ENCODE peak calls at places on chromosomes 3 and 15, in six cellular contexts. One of them, this sample, is unnamed.

GRCh38 chr3:56919797-56920195 is 118.0 kb upstream of the ARHGEF3 start:
- DNase-seq in SK-N-SH: no peak
- DNase-seq in Karpas-422: no peak
- DNase-seq in MM.1S: no peak
- DNase-seq in HCT116: no peak
- DNase-seq in PC-3: no peak
- DNase-seq in this sample: no peak

GRCh38 chr15:84890670-84891147 is 6.2 kb downstream of the SLC28A1 start:
- DNase-seq in MM.1S: no peak
- DNase-seq in SK-N-SH: no peak
- DNase-seq in HCT116: no peak
- DNase-seq in Karpas-422: no peak
- DNase-seq in PC-3: no peak
- DNase-seq in this sample: no peak

GRCh38 chr3:154552338-154552737 is 122.3 kb upstream of the GPR149 start:
- DNase-seq in PC-3: peak; percentile 9
- DNase-seq in SK-N-SH: no peak
- DNase-seq in Karpas-422: peak; percentile 76
- DNase-seq in HCT116: peak; percentile 18
- DNase-seq in MM.1S: no peak
- DNase-seq in this sample: no peak

GRCh38 chr15:66187271-66187670 is 66.3 kb downstream of the MEGF11 start:
- DNase-seq in Karpas-422: no peak
- DNase-seq in PC-3: no peak
- DNase-seq in HCT116: no peak
- DNase-seq in SK-N-SH: no peak
- DNase-seq in MM.1S: no peak
- DNase-seq in this sample: no peak

GRCh38 chr3:141399979-141400971 is 32.0 kb downstream of the ZBTB38 start:
- DNase-seq in PC-3: no peak
- DNase-seq in HCT116: no peak
- DNase-seq in MM.1S: peak; percentile 67
- DNase-seq in SK-N-SH: no peak
- DNase-seq in Karpas-422: no peak
- DNase-seq in this sample: peak; percentile 57

GRCh38 chr3:193655827-193656433 is 62.9 kb downstream of the OPA1 start:
- DNase-seq in PC-3: no peak
- DNase-seq in Karpas-422: no peak
- DNase-seq in HCT116: no peak
- DNase-seq in SK-N-SH: no peak
- DNase-seq in MM.1S: no peak
- DNase-seq in this sample: no peak

GRCh38 chr15:61092387-61093157 is 136.5 kb downstream of the RORA start:
- DNase-seq in PC-3: no peak
- DNase-seq in Karpas-422: no peak
- DNase-seq in SK-N-SH: no peak
- DNase-seq in MM.1S: no peak
- DNase-seq in HCT116: no peak
- DNase-seq in this sample: no peak

GRCh38 chr15:58247803-58248503 is 109.8 kb downstream of the AQP9 start:
- DNase-seq in HCT116: no peak
- DNase-seq in Karpas-422: no peak
- DNase-seq in MM.1S: no peak
- DNase-seq in SK-N-SH: no peak
- DNase-seq in PC-3: no peak
- DNase-seq in this sample: no peak

GRCh38 chr15:99087405-99087943 is 17.4 kb upstream of the SYNM start:
- DNase-seq in MM.1S: no peak
- DNase-seq in SK-N-SH: no peak
- DNase-seq in PC-3: no peak
- DNase-seq in Karpas-422: no peak
- DNase-seq in HCT116: no peak
- DNase-seq in this sample: no peak

GRCh38 chr3:151171145-151171544 is 31.9 kb downstream of the GPR171 start:
- DNase-seq in Karpas-422: no peak
- DNase-seq in HCT116: no peak
- DNase-seq in MM.1S: peak; percentile 52
- DNase-seq in PC-3: no peak
- DNase-seq in SK-N-SH: no peak
- DNase-seq in this sample: no peak

GRCh38 chr3:143658869-143659268 is 189.4 kb downstream of the SLC9A9 start:
- DNase-seq in MM.1S: no peak
- DNase-seq in HCT116: no peak
- DNase-seq in SK-N-SH: no peak
- DNase-seq in PC-3: no peak
- DNase-seq in Karpas-422: no peak
- DNase-seq in this sample: peak; percentile 86

GRCh38 chr3:183554377-183554776 is 1.1 kb downstream of the KLHL6 start:
- DNase-seq in HCT116: no peak
- DNase-seq in PC-3: no peak
- DNase-seq in MM.1S: peak; percentile 83
- DNase-seq in Karpas-422: peak; percentile 73
- DNase-seq in SK-N-SH: no peak
- DNase-seq in this sample: no peak

GRCh38 chr15:76140069-76140454 is 80.3 kb downstream of the TMEM266 start:
- DNase-seq in HCT116: no peak
- DNase-seq in MM.1S: no peak
- DNase-seq in Karpas-422: no peak
- DNase-seq in SK-N-SH: no peak
- DNase-seq in PC-3: no peak
- DNase-seq in this sample: no peak

GRCh38 chr15:80418892-80419537 is 14.8 kb downstream of the ARNT2 start:
- DNase-seq in MM.1S: peak; percentile 48
- DNase-seq in Karpas-422: peak; percentile 75
- DNase-seq in PC-3: peak; percentile 61
- DNase-seq in SK-N-SH: peak; percentile 45
- DNase-seq in HCT116: peak; percentile 34
- DNase-seq in this sample: peak; percentile 83

GRCh38 chr3:61560452-61561373 is 658 bp upstream of the PTPRG start:
- DNase-seq in Karpas-422: no peak
- DNase-seq in PC-3: no peak
- DNase-seq in SK-N-SH: peak; percentile 68
- DNase-seq in MM.1S: peak; percentile 86
- DNase-seq in HCT116: peak; percentile 45
- DNase-seq in this sample: peak; percentile 90

GRCh38 chr15:51536965-51537574 is 85.5 kb downstream of the DMXL2 start:
- DNase-seq in MM.1S: peak; percentile 18
- DNase-seq in SK-N-SH: peak; percentile 9
- DNase-seq in PC-3: peak; percentile 33
- DNase-seq in HCT116: peak; percentile 10
- DNase-seq in Karpas-422: peak; percentile 54
- DNase-seq in this sample: peak; percentile 56

GRCh38 chr3:111012388-111013248 is 59.0 kb upstream of the NECTIN3 start:
- DNase-seq in Karpas-422: peak; percentile 29
- DNase-seq in SK-N-SH: peak; percentile 39
- DNase-seq in HCT116: peak; percentile 39
- DNase-seq in PC-3: peak; percentile 60
- DNase-seq in MM.1S: no peak
- DNase-seq in this sample: no peak

GRCh38 chr3:29385056-29385455 is 104.2 kb downstream of the RBMS3 start:
- DNase-seq in MM.1S: no peak
- DNase-seq in HCT116: no peak
- DNase-seq in SK-N-SH: peak; percentile 58
- DNase-seq in PC-3: no peak
- DNase-seq in Karpas-422: no peak
- DNase-seq in this sample: peak; percentile 40

GRCh38 chr3:71512000-71512399 is 71.5 kb downstream of the FOXP1 start:
- DNase-seq in Karpas-422: peak; percentile 88
- DNase-seq in PC-3: peak; percentile 22
- DNase-seq in MM.1S: peak; percentile 54
- DNase-seq in SK-N-SH: no peak
- DNase-seq in HCT116: no peak
- DNase-seq in this sample: no peak

GRCh38 chr3:18222686-18223085 is 202.5 kb downstream of the SATB1 start:
- DNase-seq in PC-3: no peak
- DNase-seq in HCT116: no peak
- DNase-seq in SK-N-SH: no peak
- DNase-seq in MM.1S: no peak
- DNase-seq in Karpas-422: no peak
- DNase-seq in this sample: no peak

GRCh38 chr15:96296264-96296663 is 34.2 kb upstream of the NR2F2 start:
- DNase-seq in Karpas-422: no peak
- DNase-seq in HCT116: no peak
- DNase-seq in PC-3: peak; percentile 85
- DNase-seq in MM.1S: no peak
- DNase-seq in SK-N-SH: no peak
- DNase-seq in this sample: peak; percentile 56

GRCh38 chr3:61847784-61848462 is 286.6 kb downstream of the PTPRG start:
- DNase-seq in MM.1S: no peak
- DNase-seq in Karpas-422: no peak
- DNase-seq in HCT116: no peak
- DNase-seq in PC-3: no peak
- DNase-seq in SK-N-SH: no peak
- DNase-seq in this sample: peak; percentile 50

GRCh38 chr15:33742286-33742685 is 226.0 kb upstream of the CHRM5 start:
- DNase-seq in Karpas-422: no peak
- DNase-seq in PC-3: no peak
- DNase-seq in HCT116: no peak
- DNase-seq in MM.1S: no peak
- DNase-seq in SK-N-SH: no peak
- DNase-seq in this sample: no peak

GRCh38 chr3:71388535-71389120 is 194.9 kb downstream of the FOXP1 start:
- DNase-seq in SK-N-SH: no peak
- DNase-seq in HCT116: no peak
- DNase-seq in Karpas-422: peak; percentile 72
- DNase-seq in PC-3: no peak
- DNase-seq in MM.1S: no peak
- DNase-seq in this sample: no peak

GRCh38 chr15:90571063-90571541 is 41.4 kb downstream of the CRTC3 start:
- DNase-seq in SK-N-SH: no peak
- DNase-seq in HCT116: peak; percentile 43
- DNase-seq in Karpas-422: peak; percentile 69
- DNase-seq in MM.1S: no peak
- DNase-seq in PC-3: peak; percentile 91
- DNase-seq in this sample: peak; percentile 85

GRCh38 chr3:138923531-138923994 is 23.4 kb downstream of the FOXL2 start:
- DNase-seq in Karpas-422: peak; percentile 95
- DNase-seq in MM.1S: peak; percentile 82
- DNase-seq in SK-N-SH: peak; percentile 72
- DNase-seq in PC-3: peak; percentile 88
- DNase-seq in HCT116: peak; percentile 82
- DNase-seq in this sample: peak; percentile 81

GRCh38 chr3:155640098-155640497 is 104.8 kb downstream of the PLCH1 start:
- DNase-seq in SK-N-SH: no peak
- DNase-seq in PC-3: no peak
- DNase-seq in HCT116: no peak
- DNase-seq in Karpas-422: no peak
- DNase-seq in MM.1S: no peak
- DNase-seq in this sample: no peak

GRCh38 chr3:156483961-156484787 is 70.7 kb downstream of the SSR3 start:
- DNase-seq in PC-3: peak; percentile 84
- DNase-seq in Karpas-422: no peak
- DNase-seq in MM.1S: peak; percentile 88
- DNase-seq in HCT116: peak; percentile 8
- DNase-seq in SK-N-SH: no peak
- DNase-seq in this sample: peak; percentile 71

GRCh38 chr3:27311400-27311799 is 57.8 kb downstream of the NEK10 start:
- DNase-seq in HCT116: peak; percentile 90
- DNase-seq in SK-N-SH: peak; percentile 4
- DNase-seq in PC-3: peak; percentile 95
- DNase-seq in Karpas-422: no peak
- DNase-seq in MM.1S: no peak
- DNase-seq in this sample: peak; percentile 98

GRCh38 chr15:74168673-74169274 is 4.7 kb upstream of the ISLR start:
- DNase-seq in HCT116: no peak
- DNase-seq in SK-N-SH: peak; percentile 35
- DNase-seq in Karpas-422: no peak
- DNase-seq in MM.1S: no peak
- DNase-seq in PC-3: no peak
- DNase-seq in this sample: no peak

GRCh38 chr3:175338775-175339535 is 479.8 kb downstream of the NAALADL2 start:
- DNase-seq in SK-N-SH: no peak
- DNase-seq in Karpas-422: no peak
- DNase-seq in HCT116: peak; percentile 63
- DNase-seq in MM.1S: peak; percentile 39
- DNase-seq in PC-3: peak; percentile 74
- DNase-seq in this sample: peak; percentile 89

GRCh38 chr3:50503504-50503903 is at the start of gene CACNA2D2:
- DNase-seq in SK-N-SH: peak; percentile 96
- DNase-seq in Karpas-422: no peak
- DNase-seq in PC-3: peak; percentile 54
- DNase-seq in HCT116: peak; percentile 15
- DNase-seq in MM.1S: peak; percentile 37
- DNase-seq in this sample: peak; percentile 38

GRCh38 chr15:101174152-101174920 is 77.5 kb downstream of the CHSY1 start:
- DNase-seq in Karpas-422: no peak
- DNase-seq in MM.1S: no peak
- DNase-seq in PC-3: no peak
- DNase-seq in HCT116: no peak
- DNase-seq in SK-N-SH: no peak
- DNase-seq in this sample: no peak

GRCh38 chr3:195900426-195901355 is 7.7 kb downstream of the TNK2 start:
- DNase-seq in PC-3: peak; percentile 86
- DNase-seq in Karpas-422: no peak
- DNase-seq in MM.1S: no peak
- DNase-seq in HCT116: no peak
- DNase-seq in SK-N-SH: no peak
- DNase-seq in this sample: peak; percentile 49
- H3K79me2 ChIP-seq in PC-3: peaks cover 55% of the 10 kb centered on the region
- H3K79me2 ChIP-seq in Karpas-422: no peaks in the 10 kb centered on the region
- H3K79me2 ChIP-seq in MM.1S: peaks cover 84% of the 10 kb centered on the region
- H3K79me2 ChIP-seq in HCT116: peaks cover 30% of the 10 kb centered on the region
- H3K79me2 ChIP-seq in SK-N-SH: peaks cover 76% of the 10 kb centered on the region
- H3K79me2 ChIP-seq in this sample: peaks cover 65% of the 10 kb centered on the region

GRCh38 chr15:65182538-65182937 is 2.6 kb downstream of the CLPX start:
- DNase-seq in HCT116: no peak
- DNase-seq in MM.1S: no peak
- DNase-seq in Karpas-422: peak; percentile 49
- DNase-seq in PC-3: no peak
- DNase-seq in SK-N-SH: no peak
- DNase-seq in this sample: no peak
- H3K9ac ChIP-seq in HCT116: no peak overlapping the region
- H3K9ac ChIP-seq in MM.1S: no peak overlapping the region
- H3K9ac ChIP-seq in Karpas-422: peak overlapping the region; percentile 31
- H3K9ac ChIP-seq in PC-3: no peak overlapping the region
- H3K9ac ChIP-seq in SK-N-SH: no peak overlapping the region
- H3K9ac ChIP-seq in this sample: no peak overlapping the region

DNA sequence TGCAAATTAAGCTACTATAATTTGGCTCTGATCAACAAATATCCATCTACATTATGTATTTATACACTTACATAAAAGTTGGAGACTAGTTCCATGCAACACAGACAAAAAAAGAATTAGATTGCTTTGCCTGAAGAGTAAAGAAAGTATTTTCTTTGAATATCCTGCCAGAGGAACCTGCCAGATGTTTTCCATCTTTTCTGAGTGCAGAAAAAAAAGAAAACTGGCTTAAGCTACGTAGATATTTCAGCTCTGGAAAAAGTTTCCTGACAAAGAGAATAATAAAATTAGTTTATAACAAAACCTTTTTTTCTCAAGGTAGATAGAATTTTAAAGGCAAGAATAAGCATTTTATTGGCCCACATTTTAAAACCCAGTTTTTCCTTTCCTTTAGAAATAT is 607.4 kb upstream of the NAALADL2 start:
- DNase-seq in Karpas-422: no peak
- DNase-seq in PC-3: no peak
- DNase-seq in HCT116: no peak
- DNase-seq in SK-N-SH: no peak
- DNase-seq in MM.1S: no peak
- DNase-seq in this sample: no peak
- H3K9me2 ChIP-seq in Karpas-422: no peaks in the 10 kb centered on the region
- H3K9me2 ChIP-seq in PC-3: no peaks in the 10 kb centered on the region
- H3K9me2 ChIP-seq in HCT116: no peaks in the 10 kb centered on the region
- H3K9me2 ChIP-seq in SK-N-SH: no peaks in the 10 kb centered on the region
- H3K9me2 ChIP-seq in MM.1S: no peaks in the 10 kb centered on the region
- H3K9me2 ChIP-seq in this sample: no peaks in the 10 kb centered on the region

GRCh38 chr3:52230461-52230860 is 5.0 kb upstream of the TLR9 start:
- DNase-seq in MM.1S: no peak
- DNase-seq in Karpas-422: no peak
- DNase-seq in SK-N-SH: no peak
- DNase-seq in HCT116: no peak
- DNase-seq in PC-3: no peak
- DNase-seq in this sample: no peak
- H3K79me2 ChIP-seq in MM.1S: peaks cover 3% of the 10 kb centered on the region
- H3K79me2 ChIP-seq in Karpas-422: no peaks in the 10 kb centered on the region
- H3K79me2 ChIP-seq in SK-N-SH: peaks cover 37% of the 10 kb centered on the region
- H3K79me2 ChIP-seq in HCT116: peaks cover under 1% of the 10 kb centered on the region
- H3K79me2 ChIP-seq in PC-3: peaks cover 17% of the 10 kb centered on the region
- H3K79me2 ChIP-seq in this sample: peaks cover 36% of the 10 kb centered on the region

This sample was measured in GM23248.